ENCODE peak calls at places on chromosomes 3 and 15, in ten cellular contexts. N, I, U, K, T, O, W, V, C and F are unnamed samples. For H3K27me3, the result is how much of the 10 kb centered on the place peaks cover.

GRCh38 chr3:171149717-171150116 is 123.2 kb upstream of the SLC2A2 start:
- DNase-seq in W (no peak), O (no peak), V (no peak), I (no peak), K (no peak), U (no peak), N (no peak), T (no peak), C (no peak), F (no peak)

GRCh38 chr3:54533856-54534255 is 394.0 kb downstream of the LRTM1 start:
- DNase-seq in V (no peak), N (no peak), U (no peak), T (no peak), K (no peak), W (peak), I (no peak), C (peak), O (peak), F (no peak)

GRCh38 chr15:65268411-65268810 is 18.3 kb downstream of the PARP16 start:
- DNase-seq in N (no peak), V (no peak), K (no peak), T (no peak), C (no peak), I (no peak), U (no peak), W (no peak), O (no peak), F (no peak)

GRCh38 chr15:46848704-46849103 is 868.6 kb upstream of the SEMA6D start:
- DNase-seq in C (no peak), W (no peak), O (no peak), N (no peak), T (no peak), U (no peak), V (no peak), K (no peak), I (no peak), F (no peak)

GRCh38 chr3:19899264-19899663 is 34.8 kb downstream of the EFHB start:
- DNase-seq in K (no peak), I (no peak), V (no peak), C (no peak), T (no peak), U (no peak), O (no peak), N (no peak), W (peak), F (no peak)

GRCh38 chr3:116440196-116440595 is 5.1 kb downstream of the LSAMP start:
- DNase-seq in C (no peak), I (no peak), T (no peak), O (no peak), N (no peak), U (no peak), W (no peak), V (no peak), K (no peak), F (no peak)

GRCh38 chr15:87762110-87762509 is 494.4 kb downstream of the NTRK3 start:
- DNase-seq in K (no peak), U (no peak), C (no peak), V (no peak), I (no peak), O (no peak), T (no peak), W (no peak), N (no peak), F (no peak)

GRCh38 chr15:69410290-69410874 is 3.8 kb upstream of the KIF23 start:
- DNase-seq in W (peak), N (peak), K (no peak), V (no peak), I (peak), O (peak), T (no peak), C (no peak), U (peak), F (no peak)

GRCh38 chr3:2392981-2393380 is 294.3 kb downstream of the CNTN4 start:
- DNase-seq in I (no peak), C (no peak), T (no peak), O (no peak), K (no peak), W (no peak), V (no peak), N (no peak), U (no peak), F (no peak)

GRCh38 chr3:2390926-2391532 is 292.4 kb downstream of the CNTN4 start:
- DNase-seq in U (no peak), W (no peak), N (no peak), O (no peak), T (no peak), I (no peak), V (no peak), K (no peak), C (no peak), F (no peak)

GRCh38 chr3:2391876-2392275 is 293.2 kb downstream of the CNTN4 start:
- DNase-seq in O (no peak), K (no peak), C (no peak), V (no peak), T (no peak), I (no peak), W (no peak), N (no peak), U (no peak), F (no peak)
- H3K27me3 ChIP-seq in O (under half), K (under half), C (under half), V (under half), T (under half), I (under half), W (under half), N (under half), U (under half), F (under half)

GRCh38 chr3:41200669-41201021 is 1.3 kb downstream of the CTNNB1 start:
- DNase-seq in V (no peak), O (no peak), U (no peak), N (peak), W (peak), C (no peak), T (no peak), K (no peak), I (no peak), F (peak)

GRCh38 chr3:41198046-41198445 is 1.3 kb upstream of the CTNNB1 start:
- DNase-seq in T (no peak), V (no peak), N (no peak), I (no peak), K (no peak), U (no peak), W (no peak), C (no peak), O (no peak), F (no peak)

GRCh38 chr3:41198950-41199865 is at the start of gene CTNNB1:
- DNase-seq in K (peak), U (peak), T (peak), O (peak), C (no peak), N (peak), W (peak), I (peak), V (peak), F (peak)

GRCh38 chr3:41198526-41198925 is 779 bp upstream of the CTNNB1 start:
- DNase-seq in W (peak), C (no peak), U (no peak), O (no peak), V (no peak), I (no peak), K (peak), T (peak), N (peak), F (peak)

DNA sequence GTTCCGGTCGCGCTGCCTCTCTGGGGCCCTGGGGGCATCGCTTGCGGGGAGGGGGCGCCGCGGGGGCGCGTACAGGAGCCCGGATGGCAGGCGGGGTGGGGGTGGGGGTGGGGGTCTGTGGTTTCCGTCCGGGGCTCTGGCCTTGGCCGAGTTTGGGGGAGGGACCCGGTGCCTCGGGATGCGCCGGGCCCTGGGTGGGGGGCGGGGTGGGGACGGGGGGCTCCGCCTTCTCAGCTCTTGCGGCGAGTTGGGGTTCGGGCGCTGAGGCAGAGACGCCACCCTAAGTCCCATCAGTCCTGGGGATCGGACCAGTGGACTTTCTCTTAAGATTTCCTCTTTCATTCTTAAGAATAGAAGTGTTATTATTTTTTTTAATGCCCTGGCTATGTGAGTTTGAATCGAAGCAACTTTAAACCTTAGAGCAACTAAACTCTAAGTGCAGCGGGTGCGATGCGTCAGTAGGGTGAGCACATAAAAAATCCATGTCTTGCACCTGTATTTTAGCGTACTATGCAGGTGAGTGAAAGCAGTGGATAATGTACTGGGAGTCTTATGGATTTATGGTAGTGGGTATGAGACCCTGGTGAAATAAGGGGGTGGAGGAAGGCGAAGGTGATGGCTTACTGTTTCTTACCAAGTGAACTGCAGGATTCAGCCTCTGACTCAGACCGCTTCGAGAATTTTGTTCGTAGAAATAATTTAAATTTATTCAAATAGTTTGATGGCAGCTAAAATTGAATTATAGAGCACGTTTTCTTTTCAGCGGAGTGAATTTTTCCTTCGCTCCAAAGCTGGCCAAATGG is 762 bp downstream of the CTNNB1 start:
- DNase-seq in U (no peak), N (peak), V (no peak), C (no peak), O (peak), I (peak), W (no peak), T (peak), K (no peak), F (peak)
- TF ChIP-seq POLR2AphosphoS5 in U (no peak), N (peak), V (no peak), C (no peak), O (no peak), I (no peak), W (no peak), T (no peak), K (no peak), F (no peak)

DNA sequence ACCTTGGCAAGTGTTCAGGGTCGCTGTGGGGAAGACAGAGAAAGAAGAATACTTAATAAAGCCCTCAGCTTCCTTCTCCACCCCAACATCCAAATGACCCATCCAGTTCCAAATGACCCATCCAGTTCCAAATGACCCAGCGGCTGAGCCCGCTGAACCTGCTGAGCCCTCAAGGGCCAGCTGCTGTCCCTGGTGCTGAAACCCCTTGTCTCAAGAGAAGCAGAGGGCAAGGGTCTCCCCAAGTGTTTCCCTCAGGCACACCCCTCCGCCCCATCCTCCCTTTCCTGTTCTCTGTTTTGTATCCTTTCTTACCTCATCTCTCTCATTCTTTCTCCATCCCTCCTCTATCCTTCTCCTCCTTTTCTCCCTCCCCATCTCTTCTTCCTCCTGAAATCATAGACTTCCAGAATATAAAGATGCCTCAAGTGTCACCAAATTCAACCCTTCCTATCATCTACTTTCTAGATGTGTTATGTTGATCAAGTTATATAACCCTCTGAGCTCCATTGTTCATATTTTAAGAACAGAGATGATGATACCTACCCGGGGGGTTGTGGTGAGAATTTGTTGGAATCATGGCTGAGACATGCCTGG is 29.0 kb downstream of the CCDC33 start:
- DNase-seq in V (peak), T (no peak), I (no peak), W (peak), C (no peak), N (no peak), U (no peak), K (no peak), O (peak), F (no peak)
- H3K27me3 ChIP-seq in V (under half), T (under half), I (under half), W (under half), C (under half), N (under half), U (under half), K (under half), O (under half), F (under half)

DNA sequence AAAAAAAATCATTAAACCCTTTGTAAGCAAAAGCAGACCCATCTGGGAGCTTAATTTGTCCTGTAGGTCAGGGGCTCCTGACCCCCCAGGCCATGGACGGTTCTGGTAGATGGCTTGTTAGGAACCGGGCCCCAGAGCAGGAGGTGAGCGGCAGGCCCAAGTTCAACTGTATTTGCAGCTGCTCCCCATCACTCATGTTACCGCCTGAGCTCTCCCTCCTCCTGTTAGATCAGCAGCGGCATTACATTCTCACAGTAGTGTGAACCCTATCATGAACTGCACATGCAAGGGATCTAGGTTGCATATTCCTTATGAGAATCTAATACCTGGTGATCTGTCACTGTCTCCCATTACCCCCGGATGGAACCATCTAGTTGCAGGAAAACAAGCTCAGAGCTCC is 60.7 kb downstream of the FSIP1 start:
- DNase-seq in V (no peak), W (no peak), T (no peak), K (no peak), O (no peak), U (no peak), I (no peak), N (no peak), C (no peak), F (no peak)
- TF ChIP-seq POLR2AphosphoS5 in V (no peak), W (no peak), T (no peak), K (no peak), O (no peak), U (no peak), I (no peak), N (no peak), C (no peak), F (no peak)

GRCh38 chr3:184761976-184762375 is 50.0 kb upstream of the VPS8 start:
- DNase-seq in W (no peak), U (peak), N (no peak), C (no peak), I (no peak), V (no peak), O (no peak), K (no peak), T (no peak), F (no peak)
- H3K27me3 ChIP-seq in W (under half), U (under half), N (under half), C (under half), I (under half), V (under half), O (under half), K (under half), T (under half), F (under half)

GRCh38 chr3:186534113-186534669 is 10.0 kb downstream of the CRYGS start:
- DNase-seq in I (no peak), W (no peak), T (no peak), O (no peak), V (no peak), N (no peak), K (no peak), C (no peak), U (no peak), F (no peak)
- TF ChIP-seq POLR2AphosphoS5 in I (no peak), W (no peak), T (no peak), O (no peak), V (no peak), N (no peak), K (no peak), C (no peak), U (no peak), F (no peak)